ENCODE peak calls at places on chromosomes 5 and 9, in five cellular contexts. C, N, I, J and U are unnamed samples.

GRCh38 chr5:35665066-35665465 is 47.4 kb downstream of the SPEF2 start:
- ATAC-seq in C (no peak), N (no peak), I (no peak), J (no peak), U (no peak)

GRCh38 chr5:173010021-173010420 is 26.4 kb downstream of the ATP6V0E1 start:
- ATAC-seq in C (no peak), N (no peak), I (no peak), J (no peak), U (no peak)

GRCh38 chr5:92402045-92402444 is 1018.9 kb upstream of the ARRDC3 start:
- ATAC-seq in C (no peak), N (no peak), I (no peak), J (no peak), U (no peak)

GRCh38 chr9:26169684-26170083 is 491.4 kb upstream of the TUSC1 start:
- ATAC-seq in C (no peak), N (no peak), I (no peak), J (no peak), U (no peak)

GRCh38 chr5:101626572-101626971 is 669.5 kb downstream of the SLCO4C1 start:
- ATAC-seq in C (no peak), N (no peak), I (no peak), J (no peak), U (no peak)

GRCh38 chr5:32042571-32042970 is 131.5 kb downstream of the GOLPH3 start:
- ATAC-seq in C (no peak), N (no peak), I (no peak), J (no peak), U (peak)

GRCh38 chr5:140311011-140311467 is 8.1 kb upstream of the PFDN1 start:
- ATAC-seq in C (no peak), N (peak), I (peak), J (no peak), U (peak)

GRCh38 chr9:69877852-69878507 is 57.4 kb downstream of the CFAP95 start:
- ATAC-seq in C (peak), N (peak), I (no peak), J (peak), U (peak)

GRCh38 chr5:137618476-137618875 is 117.4 kb downstream of the KLHL3 start:
- ATAC-seq in C (no peak), N (no peak), I (no peak), J (no peak), U (no peak)

GRCh38 chr9:129414377-129415021 is 206.4 kb downstream of the C9orf50 start:
- ATAC-seq in C (no peak), N (peak), I (no peak), J (peak), U (peak)

GRCh38 chr5:156835905-156836304 is 14.2 kb upstream of the PPP1R2B start:
- ATAC-seq in C (peak), N (no peak), I (no peak), J (no peak), U (no peak)

GRCh38 chr9:76898786-76899185 is 7.1 kb downstream of the PRUNE2 start:
- ATAC-seq in C (no peak), N (no peak), I (no peak), J (no peak), U (no peak)

GRCh38 chr5:163535290-163535689 is 29.9 kb downstream of the MAT2B start:
- ATAC-seq in C (no peak), N (no peak), I (no peak), J (no peak), U (no peak)

GRCh38 chr5:147434049-147434448 is 75.8 kb downstream of the DPYSL3 start:
- ATAC-seq in C (no peak), N (no peak), I (no peak), J (no peak), U (no peak)

GRCh38 chr9:137454506-137455360 is 4.4 kb downstream of the NSMF start:
- ATAC-seq in C (no peak), N (peak), I (peak), J (peak), U (no peak)

GRCh38 chr9:137451976-137452760 is 7.0 kb downstream of the NSMF start:
- ATAC-seq in C (no peak), N (no peak), I (no peak), J (no peak), U (no peak)

GRCh38 chr9:137454145-137454505 is 5.0 kb downstream of the NSMF start:
- ATAC-seq in C (peak), N (peak), I (peak), J (peak), U (peak)

GRCh38 chr9:137452761-137453642 is 6.1 kb downstream of the NSMF start:
- ATAC-seq in C (no peak), N (no peak), I (no peak), J (no peak), U (no peak)

DNA sequence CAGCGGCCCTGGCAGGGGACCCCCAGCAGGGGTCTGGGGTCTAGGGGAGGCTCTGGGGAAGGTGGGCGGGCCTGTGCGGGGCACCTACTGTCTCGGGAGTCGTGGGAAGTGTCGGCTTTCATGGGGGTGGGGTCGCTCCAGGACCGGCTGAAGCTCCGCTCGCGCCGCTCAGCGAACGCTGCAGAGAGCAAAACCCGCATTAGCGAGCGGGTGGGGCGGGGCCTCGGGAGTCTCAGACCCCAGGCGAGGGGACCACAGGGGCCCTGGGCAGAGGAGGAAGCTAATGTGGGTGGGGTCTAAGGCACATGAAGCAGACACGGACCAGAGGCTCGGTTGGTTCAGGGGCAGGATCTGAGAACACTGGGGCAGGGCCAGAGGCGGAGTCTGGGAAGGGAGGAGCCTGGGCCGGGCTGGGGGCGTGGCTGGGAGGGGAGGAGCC is 5.5 kb downstream of the NSMF start:
- ATAC-seq in C (peak), N (peak), I (peak), J (peak), U (peak)
- TF ChIP-seq POLR2A in C (no peak), N (peak), I (no peak), J (no peak), U (no peak)

DNA sequence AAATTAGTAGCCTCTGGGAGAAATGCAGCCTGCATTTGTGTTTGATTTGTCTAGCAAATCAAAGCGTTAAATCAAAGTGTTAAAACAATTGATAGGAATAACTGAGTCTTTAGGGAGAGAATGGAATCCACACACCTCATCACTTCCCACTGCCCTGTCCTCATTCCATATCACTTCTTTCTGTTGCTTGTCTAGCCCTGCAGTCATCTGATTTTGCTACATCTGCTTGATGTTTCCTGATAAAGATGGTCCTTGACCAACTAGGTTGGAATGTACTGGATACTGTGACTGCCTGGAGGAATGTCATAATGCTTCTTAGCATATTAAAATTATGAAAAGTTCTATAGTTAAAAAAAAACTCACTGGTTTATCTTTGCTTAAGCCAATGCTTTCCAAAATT is 119.9 kb downstream of the DOCK2 start:
- ATAC-seq in C (no peak), N (no peak), I (no peak), J (no peak), U (no peak)
- TF ChIP-seq EP300 in C (no peak), N (no peak), I (no peak), J (no peak), U (no peak)

DNA sequence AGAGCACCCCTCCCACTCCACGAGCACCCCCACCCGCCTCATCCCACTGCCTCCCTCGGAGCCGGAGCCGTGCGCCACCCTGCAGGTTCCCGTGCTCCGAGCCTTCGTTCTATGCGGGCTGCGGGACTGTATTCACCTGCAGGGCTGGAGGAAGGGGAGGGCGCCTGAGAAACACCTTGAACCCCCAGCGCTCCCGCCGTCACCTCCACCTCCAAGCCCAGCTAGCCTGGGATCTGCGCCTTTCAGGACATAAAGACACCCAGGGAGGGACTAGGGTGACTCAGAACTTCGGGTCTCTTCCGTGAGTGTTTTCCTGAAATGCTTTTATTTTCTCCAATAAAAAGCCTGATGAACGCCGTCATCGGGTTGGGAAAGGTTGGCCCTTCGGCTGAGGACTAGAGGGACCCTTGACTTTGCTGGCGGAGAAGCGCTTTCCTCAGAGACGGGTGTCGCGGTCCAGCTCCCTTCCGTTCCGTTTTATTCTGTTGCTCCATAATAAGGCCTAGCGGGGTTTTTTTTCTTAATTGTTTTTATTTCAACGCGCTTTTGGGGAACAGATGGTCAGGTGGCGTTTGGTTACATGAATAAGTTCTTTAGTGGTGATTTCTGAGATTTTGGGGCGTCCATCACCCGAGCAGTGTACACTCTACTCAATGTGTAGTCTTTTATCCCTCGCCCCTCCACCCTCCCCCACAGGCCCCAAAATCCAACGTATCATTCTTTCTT is 4.6 kb downstream of the TLX3 start:
- ATAC-seq in C (no peak), N (no peak), I (no peak), J (no peak), U (no peak)
- TF ChIP-seq POLR2AphosphoS5 in C (no peak), N (no peak), I (no peak), J (no peak), U (no peak)

GRCh38 chr9:97501972-97502221 is 431 bp downstream of the TMOD1 start:
- ATAC-seq in C (peak), N (peak), I (peak), J (peak), U (no peak)
- TF ChIP-seq POLR2A in C (no peak), N (no peak), I (no peak), J (no peak), U (peak)

GRCh38 chr9:111728617-111729366 is 65.9 kb downstream of the SHOC1 start:
- ATAC-seq in C (no peak), N (no peak), I (no peak), J (no peak), U (no peak)
- TF ChIP-seq EP300 in C (no peak), N (no peak), I (no peak), J (no peak), U (no peak)

GRCh38 chr5:151880304-151880703 is 44.3 kb downstream of the GLRA1 start:
- ATAC-seq in C (no peak), N (no peak), I (no peak), J (no peak), U (no peak)

GRCh38 chr5:151886741-151887261 is 37.9 kb downstream of the GLRA1 start:
- ATAC-seq in C (no peak), N (no peak), I (no peak), J (no peak), U (no peak)

GRCh38 chr5:151885138-151885908 is 39.3 kb downstream of the GLRA1 start:
- ATAC-seq in C (peak), N (no peak), I (no peak), J (no peak), U (no peak)

GRCh38 chr5:151881626-151882225 is 42.9 kb downstream of the GLRA1 start:
- ATAC-seq in C (no peak), N (no peak), I (no peak), J (peak), U (no peak)
- TF ChIP-seq POLR2AphosphoS5 in C (no peak), N (no peak), I (no peak), J (no peak), U (no peak)

GRCh38 chr9:137241490-137242328 is 622 bp downstream of the TUBB4B start:
- ATAC-seq in C (no peak), N (peak), I (no peak), J (peak), U (peak)

GRCh38 chr9:137244486-137245449 is 3.7 kb downstream of the TUBB4B start:
- ATAC-seq in C (no peak), N (no peak), I (no peak), J (peak), U (no peak)

GRCh38 chr9:137242329-137243204 is 1.5 kb downstream of the TUBB4B start:
- ATAC-seq in C (no peak), N (no peak), I (no peak), J (no peak), U (no peak)

GRCh38 chr9:137245450-137246421 is 4.6 kb downstream of the TUBB4B start:
- ATAC-seq in C (no peak), N (no peak), I (no peak), J (peak), U (no peak)

GRCh38 chr9:137243626-137244485 is 2.8 kb downstream of the TUBB4B start:
- ATAC-seq in C (no peak), N (peak), I (no peak), J (peak), U (no peak)
- TF ChIP-seq POLR2A in C (no peak), N (peak), I (no peak), J (peak), U (peak)

GRCh38 chr5:6427689-6428088 is 21.0 kb upstream of the UBE2QL1 start:
- ATAC-seq in C (no peak), N (no peak), I (no peak), J (no peak), U (no peak)

GRCh38 chr5:6432206-6432605 is 16.5 kb upstream of the UBE2QL1 start:
- ATAC-seq in C (no peak), N (no peak), I (no peak), J (no peak), U (no peak)

GRCh38 chr5:6434737-6435136 is 13.9 kb upstream of the UBE2QL1 start:
- ATAC-seq in C (no peak), N (no peak), I (no peak), J (no peak), U (no peak)

GRCh38 chr5:6431214-6432195 is 17.2 kb upstream of the UBE2QL1 start:
- ATAC-seq in C (no peak), N (no peak), I (no peak), J (no peak), U (no peak)

DNA sequence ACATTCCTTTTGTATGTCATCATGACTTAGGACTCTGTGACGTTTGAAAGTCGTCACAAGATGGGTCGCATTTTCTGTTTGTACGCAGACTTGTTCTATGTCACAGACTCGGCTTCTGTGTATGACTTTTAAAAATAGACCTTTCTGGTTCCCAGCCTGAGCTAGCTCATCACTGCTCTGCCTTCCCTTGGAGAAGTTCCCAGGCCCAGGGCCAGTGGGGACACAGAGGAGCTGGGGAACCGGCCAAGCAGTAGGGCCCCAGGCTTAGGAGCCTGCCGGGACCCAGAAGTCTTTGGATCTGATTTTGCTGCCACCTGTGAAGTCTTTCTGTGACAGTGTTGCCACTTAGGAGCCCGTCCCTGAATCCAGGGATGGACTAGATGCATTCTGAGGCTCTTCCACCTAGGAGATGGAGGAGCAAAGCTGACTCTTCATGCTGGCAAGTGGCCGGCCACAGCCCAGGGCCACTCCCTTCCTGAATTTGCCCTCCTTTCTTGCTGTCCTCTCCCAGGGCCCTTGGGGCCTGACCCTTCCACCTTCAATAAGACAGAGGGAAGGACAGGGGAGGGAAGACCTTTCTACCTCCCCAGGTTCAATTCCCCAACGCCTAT is 18.1 kb upstream of the UBE2QL1 start:
- ATAC-seq in C (no peak), N (no peak), I (no peak), J (no peak), U (no peak)
- TF ChIP-seq EP300 in C (no peak), N (no peak), I (no peak), J (no peak), U (no peak)

GRCh38 chr9:133120343-133121199 is 469 bp downstream of the RALGDS start:
- ATAC-seq in C (peak), N (peak), I (no peak), J (peak), U (peak)

GRCh38 chr9:133122605-133122934 is 1.5 kb upstream of the RALGDS start:
- ATAC-seq in C (no peak), N (no peak), I (no peak), J (no peak), U (no peak)

GRCh38 chr9:133122167-133122550 is 1.1 kb upstream of the RALGDS start:
- ATAC-seq in C (no peak), N (no peak), I (no peak), J (no peak), U (no peak)

GRCh38 chr9:133122935-133123611 is 2.0 kb upstream of the RALGDS start:
- ATAC-seq in C (no peak), N (peak), I (no peak), J (no peak), U (no peak)

GRCh38 chr9:133121200-133122166 is at the start of gene RALGDS:
- ATAC-seq in C (peak), N (peak), I (peak), J (peak), U (peak)
- TF ChIP-seq POLR2AphosphoS5 in C (no peak), N (no peak), I (peak), J (no peak), U (no peak)